ENCODE peak calls at places on chromosomes 6 and 20, in seven cellular contexts. M, Z, A, L, G, Y and T are unnamed samples.

GRCh38 chr6:163180874-163181541 is 233.5 kb upstream of the QKI start:
- DNase-seq in M (no peak), Z (peak; percentile 88), A (no peak), L (no peak), G (peak; percentile 65), Y (peak; percentile 53), T (no peak)

GRCh38 chr20:14334306-14334930 is 3.0 kb downstream of the FLRT3 start:
- DNase-seq in M (peak; percentile 36), Z (peak; percentile 74), A (no peak), L (no peak), G (peak; percentile 5), Y (peak; percentile 91), T (no peak)

GRCh38 chr6:29477923-29478450 is 9.8 kb downstream of the MAS1L start:
- DNase-seq in M (no peak), Z (no peak), A (no peak), L (no peak), G (no peak), Y (no peak), T (no peak)

GRCh38 chr20:25237610-25238318 is 10.1 kb upstream of the PYGB start:
- DNase-seq in M (no peak), Z (peak; percentile 79), A (peak; percentile 61), L (no peak), G (peak; percentile 100), Y (no peak), T (no peak)

GRCh38 chr20:35226775-35227681 is 538 bp downstream of the MMP24 start:
- DNase-seq in M (peak; percentile 17), Z (peak; percentile 58), A (peak; percentile 49), L (peak; percentile 47), G (peak; percentile 61), Y (peak; percentile 68), T (peak; percentile 44)

GRCh38 chr6:166766769-166767168 is 139.7 kb upstream of the RPS6KA2 start:
- DNase-seq in M (no peak), Z (no peak), A (no peak), L (no peak), G (no peak), Y (no peak), T (no peak)

GRCh38 chr20:15703171-15703911 is 869.9 kb downstream of the KIF16B start:
- DNase-seq in M (no peak), Z (no peak), A (no peak), L (no peak), G (peak; percentile 88), Y (no peak), T (no peak)

GRCh38 chr6:1336246-1336843 is 24.4 kb downstream of the FOXQ1 start:
- DNase-seq in M (peak; percentile 48), Z (no peak), A (no peak), L (no peak), G (peak; percentile 72), Y (no peak), T (no peak)

GRCh38 chr20:50420380-50420779 is 89.8 kb upstream of the PTPN1 start:
- DNase-seq in M (no peak), Z (no peak), A (no peak), L (no peak), G (no peak), Y (no peak), T (no peak)